ENCODE peak calls at places on chromosomes 4 and X, in four cellular contexts. One of them, this sample, is unnamed. For H3K4me1, the result is how much of the 10 kb centered on the place peaks cover.

GRCh38 chr4:32206756-32207155 is 1486.6 kb downstream of the PCDH7 start:
- DNase-seq in H9: no peak
- DNase-seq in IMR-90: no peak
- DNase-seq in H1: no peak
- DNase-seq in this sample: no peak

GRCh38 chr4:31058656-31059055 is 338.5 kb downstream of the PCDH7 start:
- DNase-seq in H1: no peak
- DNase-seq in H9: no peak
- DNase-seq in IMR-90: no peak
- DNase-seq in this sample: no peak

GRCh38 chrX:13661735-13662536 is 9.0 kb downstream of the TCEANC start:
- DNase-seq in H1: no peak
- DNase-seq in IMR-90: no peak
- DNase-seq in H9: no peak
- DNase-seq in this sample: no peak

GRCh38 chr4:26015133-26015651 is 101.2 kb downstream of the SMIM20 start:
- DNase-seq in H1: no peak
- DNase-seq in IMR-90: peak
- DNase-seq in H9: no peak
- DNase-seq in this sample: peak

GRCh38 chr4:176910646-176911045 is 117.9 kb upstream of the VEGFC start:
- DNase-seq in H1: no peak
- DNase-seq in H9: no peak
- DNase-seq in IMR-90: no peak
- DNase-seq in this sample: no peak

GRCh38 chr4:108355523-108356208 is 186.9 kb upstream of the LEF1 start:
- DNase-seq in H1: no peak
- DNase-seq in H9: no peak
- DNase-seq in IMR-90: no peak
- DNase-seq in this sample: no peak

GRCh38 chr4:14809203-14809602 is 193.1 kb upstream of the CPEB2 start:
- DNase-seq in H1: no peak
- DNase-seq in H9: no peak
- DNase-seq in IMR-90: no peak
- DNase-seq in this sample: no peak

GRCh38 chr4:3747582-3747906 is 18.6 kb upstream of the ADRA2C start:
- DNase-seq in IMR-90: no peak
- DNase-seq in H1: peak
- DNase-seq in H9: peak
- DNase-seq in this sample: peak

GRCh38 chr4:33975996-33976395 is 2268.3 kb downstream of the ARAP2 start:
- DNase-seq in H9: no peak
- DNase-seq in IMR-90: no peak
- DNase-seq in H1: no peak
- DNase-seq in this sample: no peak

GRCh38 chr4:174084542-174084941 is 198.9 kb downstream of the FBXO8 start:
- DNase-seq in H1: no peak
- DNase-seq in IMR-90: no peak
- DNase-seq in H9: no peak
- DNase-seq in this sample: no peak

GRCh38 chr4:102572452-102572851 is 71.3 kb downstream of the NFKB1 start:
- DNase-seq in IMR-90: no peak
- DNase-seq in H9: no peak
- DNase-seq in H1: no peak
- DNase-seq in this sample: no peak

GRCh38 chr4:69800599-69800998 is 40.2 kb upstream of the SULT1B1 start:
- DNase-seq in H1: no peak
- DNase-seq in H9: no peak
- DNase-seq in IMR-90: no peak
- DNase-seq in this sample: no peak

GRCh38 chr4:123835852-123836251 is 439.3 kb downstream of the SPRY1 start:
- DNase-seq in IMR-90: no peak
- DNase-seq in H9: no peak
- DNase-seq in H1: no peak
- DNase-seq in this sample: no peak

GRCh38 chr4:120749445-120750151 is 172.9 kb downstream of the PRDM5 start:
- DNase-seq in H9: no peak
- DNase-seq in H1: no peak
- DNase-seq in IMR-90: no peak
- DNase-seq in this sample: no peak

GRCh38 chrX:76279007-76279406 is 106.1 kb downstream of the PBDC1 start:
- DNase-seq in H9: peak
- DNase-seq in IMR-90: peak
- DNase-seq in H1: peak
- DNase-seq in this sample: peak

GRCh38 chr4:55512077-55512476 is 34.6 kb downstream of the CLOCK start:
- DNase-seq in H1: no peak
- DNase-seq in H9: no peak
- DNase-seq in IMR-90: no peak
- DNase-seq in this sample: no peak

GRCh38 chr4:122577808-122578781 is 42.8 kb downstream of the IL21 start:
- DNase-seq in H1: no peak
- DNase-seq in H9: no peak
- DNase-seq in IMR-90: peak
- DNase-seq in this sample: peak

DNA sequence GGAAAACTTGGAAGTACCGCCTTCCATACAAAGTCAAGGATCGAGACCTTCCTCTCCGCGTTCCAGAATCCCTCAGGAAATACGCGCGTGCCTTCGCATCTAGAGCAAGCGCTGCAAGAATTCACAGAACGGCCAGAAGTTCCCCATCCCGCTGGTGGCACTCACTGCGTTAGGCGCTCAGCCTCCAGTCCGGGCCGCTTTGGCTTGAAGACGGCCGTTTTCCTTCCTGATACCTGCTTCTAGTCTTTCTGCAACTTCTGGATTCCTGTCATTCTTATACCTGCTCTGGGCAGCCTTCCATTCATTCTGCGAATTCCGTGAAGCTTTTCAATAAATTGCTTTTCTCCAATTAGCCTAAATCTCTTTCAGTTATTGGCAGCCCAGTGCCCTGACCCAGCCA is 896.4 kb downstream of the TRIML1 start:
- DNase-seq in H1: no peak
- DNase-seq in IMR-90: no peak
- DNase-seq in H9: no peak
- DNase-seq in this sample: no peak
- H2BK15ac ChIP-seq in H1: no peak
- H2BK15ac ChIP-seq in IMR-90: no peak
- H2BK15ac ChIP-seq in H9: no peak
- H2BK15ac ChIP-seq in this sample: no peak

DNA sequence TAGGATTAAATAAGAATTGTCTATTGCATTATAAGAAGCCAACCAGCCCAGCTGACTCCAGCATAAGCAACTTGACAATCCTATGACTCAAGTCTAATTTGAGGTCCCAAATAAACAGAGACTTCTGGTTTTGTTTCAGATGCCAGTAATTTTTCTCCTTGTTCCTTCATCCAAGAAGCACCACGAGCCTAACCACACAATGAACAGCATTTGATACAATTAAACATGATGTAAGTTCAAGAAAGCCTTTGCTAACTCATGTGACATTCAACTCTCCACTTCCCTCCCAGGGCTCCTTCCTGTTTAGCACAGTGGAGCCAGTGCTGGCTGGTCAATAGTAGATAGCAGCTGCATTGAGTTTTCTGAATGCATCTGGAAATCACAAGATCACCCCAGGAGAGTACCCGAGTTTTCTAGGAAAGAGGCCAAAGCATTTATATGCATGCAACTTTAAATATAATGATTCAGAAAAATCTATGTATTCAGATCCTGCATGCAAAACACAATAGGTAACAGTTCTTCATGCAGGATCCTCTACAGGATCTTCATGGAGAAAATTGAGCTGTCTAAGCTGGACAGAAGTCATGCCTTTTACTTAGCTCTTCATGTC is 206.3 kb downstream of the ARHGAP24 start:
- DNase-seq in IMR-90: peak
- DNase-seq in H9: no peak
- DNase-seq in H1: no peak
- DNase-seq in this sample: no peak
- H3K56ac ChIP-seq in IMR-90: no peak
- H3K56ac ChIP-seq in H9: no peak
- H3K56ac ChIP-seq in H1: no peak
- H3K56ac ChIP-seq in this sample: no peak

DNA sequence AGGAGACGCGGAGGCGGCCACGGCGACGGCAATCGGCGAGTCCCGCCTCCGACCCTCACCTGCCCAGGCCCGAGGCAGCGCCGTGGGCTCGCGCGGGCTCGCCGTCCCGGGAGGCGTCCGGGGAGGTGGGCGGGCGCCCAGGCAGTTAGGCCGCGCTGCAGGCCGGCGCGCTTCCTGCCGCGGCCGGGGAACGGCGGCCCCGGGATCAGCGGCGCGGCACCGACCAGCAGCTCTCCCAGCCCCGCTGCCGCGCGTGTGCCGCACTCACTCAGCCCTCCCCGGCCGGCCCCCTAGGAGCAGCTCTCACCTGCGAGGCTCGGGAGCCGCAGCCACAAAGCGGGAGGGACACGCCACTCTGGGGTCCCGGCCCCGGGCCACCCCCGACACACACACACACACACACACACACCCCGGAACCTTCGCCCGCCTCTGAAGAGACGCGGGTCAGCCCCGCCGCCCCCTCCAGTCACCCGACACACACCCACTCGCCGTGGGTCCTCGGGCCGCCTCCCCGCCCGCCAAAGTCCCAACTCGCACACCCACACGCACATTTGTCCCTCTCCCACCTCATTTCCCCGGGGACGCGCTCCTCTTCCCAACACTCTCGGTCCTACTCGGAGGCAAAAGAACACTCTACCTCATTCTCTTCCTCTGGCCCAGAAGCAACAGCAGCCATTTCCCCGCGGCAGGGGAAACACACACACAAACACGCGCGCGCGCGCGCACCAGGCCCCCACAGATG is at the start of gene CNOT6L:
- DNase-seq in H9: peak
- DNase-seq in IMR-90: peak
- DNase-seq in H1: no peak
- DNase-seq in this sample: peak
- H3K4me1 ChIP-seq in H9: under half
- H3K4me1 ChIP-seq in IMR-90: under half
- H3K4me1 ChIP-seq in H1: under half
- H3K4me1 ChIP-seq in this sample: under half

GRCh38 chrX:69258893-69259292 is 93.6 kb upstream of the PJA1 start:
- DNase-seq in H9: no peak
- DNase-seq in H1: no peak
- DNase-seq in IMR-90: no peak
- DNase-seq in this sample: no peak
- H2BK15ac ChIP-seq in H9: no peak
- H2BK15ac ChIP-seq in H1: no peak
- H2BK15ac ChIP-seq in IMR-90: no peak
- H2BK15ac ChIP-seq in this sample: no peak

DNA sequence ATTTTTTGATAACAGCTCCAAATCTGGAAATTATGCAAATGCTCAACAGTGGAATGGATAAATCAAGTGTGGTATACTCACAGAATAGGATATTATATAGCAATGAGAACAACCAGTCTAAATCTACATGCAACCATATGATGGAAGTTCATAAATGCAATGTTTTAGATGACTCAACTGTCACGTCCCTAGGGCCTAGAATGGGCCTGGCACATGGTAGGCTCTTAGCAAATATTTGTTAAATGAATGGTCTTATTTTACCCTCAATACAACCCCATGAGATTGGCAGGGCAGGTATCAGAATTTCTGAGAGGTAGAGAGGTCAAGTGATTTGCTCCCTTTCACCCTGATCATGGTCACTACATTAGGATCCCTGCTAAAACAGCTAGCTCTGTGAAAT is 14.6 kb upstream of the NKX3-2 start:
- DNase-seq in H9: no peak
- DNase-seq in H1: no peak
- DNase-seq in IMR-90: no peak
- DNase-seq in this sample: no peak
- H3K56ac ChIP-seq in H9: no peak
- H3K56ac ChIP-seq in H1: no peak
- H3K56ac ChIP-seq in IMR-90: no peak
- H3K56ac ChIP-seq in this sample: no peak

GRCh38 chr4:41526628-41527027 is 11.3 kb upstream of the LIMCH1 start:
- DNase-seq in IMR-90: peak
- DNase-seq in H9: no peak
- DNase-seq in H1: no peak
- DNase-seq in this sample: no peak

GRCh38 chr4:41525129-41525528 is 12.8 kb upstream of the LIMCH1 start:
- DNase-seq in H9: peak
- DNase-seq in IMR-90: peak
- DNase-seq in H1: peak
- DNase-seq in this sample: peak

GRCh38 chr4:41524446-41524845 is 13.5 kb upstream of the LIMCH1 start:
- DNase-seq in H1: no peak
- DNase-seq in H9: no peak
- DNase-seq in IMR-90: no peak
- DNase-seq in this sample: peak
- H3K4me1 ChIP-seq in H1: under half
- H3K4me1 ChIP-seq in H9: under half
- H3K4me1 ChIP-seq in IMR-90: under half
- H3K4me1 ChIP-seq in this sample: under half

GRCh38 chr4:53788011-53788410 is 196.7 kb upstream of the LNX1 start:
- DNase-seq in H1: no peak
- DNase-seq in H9: no peak
- DNase-seq in IMR-90: no peak
- DNase-seq in this sample: no peak
- H2BK15ac ChIP-seq in H1: no peak
- H2BK15ac ChIP-seq in H9: no peak
- H2BK15ac ChIP-seq in IMR-90: peak
- H2BK15ac ChIP-seq in this sample: no peak

GRCh38 chr4:148632476-148632875 is 190.3 kb upstream of the NR3C2 start:
- DNase-seq in H1: no peak
- DNase-seq in IMR-90: no peak
- DNase-seq in H9: no peak
- DNase-seq in this sample: no peak
- H3K56ac ChIP-seq in H1: no peak
- H3K56ac ChIP-seq in IMR-90: no peak
- H3K56ac ChIP-seq in H9: no peak
- H3K56ac ChIP-seq in this sample: no peak

DNA sequence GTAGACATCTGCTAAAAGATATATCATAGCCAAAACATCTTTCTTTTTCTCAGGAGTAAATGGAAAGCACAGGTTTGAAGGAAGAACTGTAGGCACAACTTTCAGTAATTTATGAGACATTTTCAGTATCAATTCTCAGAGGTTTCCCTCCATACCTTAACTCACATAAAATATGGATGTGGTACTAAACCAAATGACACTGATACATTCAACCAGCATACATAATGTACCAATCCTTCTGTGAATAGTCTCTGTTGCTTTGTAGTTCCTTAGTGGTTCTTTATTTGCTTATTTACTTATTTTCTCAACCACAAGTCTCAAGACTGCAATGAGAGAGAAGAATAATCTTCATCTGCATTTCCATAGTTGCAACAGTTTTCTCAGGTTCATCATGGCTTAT is 96.1 kb downstream of the ARHGAP24 start:
- DNase-seq in H9: no peak
- DNase-seq in H1: no peak
- DNase-seq in IMR-90: no peak
- DNase-seq in this sample: no peak
- H3K4me1 ChIP-seq in H9: under half
- H3K4me1 ChIP-seq in H1: under half
- H3K4me1 ChIP-seq in IMR-90: under half
- H3K4me1 ChIP-seq in this sample: under half

GRCh38 chr4:6563935-6564645 is 10.9 kb upstream of the MAN2B2 start:
- DNase-seq in H9: no peak
- DNase-seq in H1: no peak
- DNase-seq in IMR-90: no peak
- DNase-seq in this sample: no peak
- H2BK15ac ChIP-seq in H9: no peak
- H2BK15ac ChIP-seq in H1: no peak
- H2BK15ac ChIP-seq in IMR-90: no peak
- H2BK15ac ChIP-seq in this sample: no peak